ENCODE peak calls at places on chromosomes 12 and 14, in ten cellular contexts. Q is CD8-positive, alpha-beta T cell; Y is NCI-H1105 treated with DMSO at 0.1 percent for 48 hours; V is stimulated activated CD8-positive, alpha-beta memory T cell treated with anti-CD3 and anti-CD28 coated beads, Interleukin-2, amount 100 ng/mL, for 1 hour; A is psoas muscle; R is AG09309; P is AG10803; B is amniotic stem cell; U is cardiac muscle cell; N is right lobe of liver. H is an unnamed sample.

GRCh38 chr12:26014085-26014484 is 55.6 kb downstream of the RASSF8 start:
- DNase-seq in Q (no peak), Y (no peak), V (no peak), A (no peak), R (no peak), P (no peak), B (no peak), U (no peak), N (no peak), H (no peak)

GRCh38 chr12:113926792-113927191 is 39.3 kb downstream of the RBM19 start:
- DNase-seq in Q (no peak), Y (no peak), V (no peak), A (no peak), R (no peak), P (no peak), B (no peak), U (no peak), N (no peak), H (no peak)

GRCh38 chr12:94046626-94047410 is 101.6 kb upstream of the PLXNC1 start:
- DNase-seq in Q (no peak), Y (no peak), V (no peak), A (peak; percentile 20), R (no peak), P (no peak), B (no peak), U (peak; percentile 50), N (no peak), H (peak; percentile 3)

GRCh38 chr14:103510311-103511021 is 12.2 kb downstream of the CKB start:
- DNase-seq in Q (no peak), Y (no peak), V (no peak), A (no peak), R (no peak), P (no peak), B (no peak), U (no peak), N (no peak), H (no peak)

GRCh38 chr12:91422107-91422506 is 239.5 kb upstream of the DCN start:
- DNase-seq in Q (no peak), Y (no peak), V (no peak), A (no peak), R (no peak), P (no peak), B (no peak), U (no peak), N (no peak), H (no peak)

GRCh38 chr14:104119700-104120251 is 18.6 kb upstream of the KIF26A start:
- DNase-seq in Q (no peak), Y (no peak), V (no peak), A (peak; percentile 5), R (no peak), P (no peak), B (no peak), U (no peak), N (peak; percentile 38), H (no peak)

GRCh38 chr12:108570743-108571603 is 8.6 kb downstream of the ISCU start:
- DNase-seq in Q (no peak), Y (peak; percentile 14), V (no peak), A (no peak), R (no peak), P (peak; percentile 75), B (peak; percentile 38), U (peak; percentile 75), N (peak; percentile 31), H (no peak)

GRCh38 chr12:123260081-123260480 is 11.6 kb downstream of the CDK2AP1 start:
- DNase-seq in Q (no peak), Y (no peak), V (no peak), A (no peak), R (no peak), P (no peak), B (no peak), U (no peak), N (no peak), H (no peak)

GRCh38 chr14:95288672-95289322 is 30.9 kb downstream of the CLMN start:
- DNase-seq in Q (no peak), Y (no peak), V (no peak), A (no peak), R (no peak), P (no peak), B (no peak), U (no peak), N (no peak), H (no peak)

H was measured in MV-4-11.